ENCODE peak calls at places on chromosomes 1 and 21, in eight cellular contexts. N is substantia nigra, Z is hypothalamus, T is PC-9, G is fibroblast of the aortic adventitia, V is HuH-7.5, X is iris pigment epithelial cell, C is NCI-H1092. M is an unnamed sample.

GRCh38 chr1:212285685-212286436 is 651 bp downstream of the PPP2R5A start:
- DNase-seq in N (no peak), Z (peak), T (peak), G (peak), V (peak), X (peak), C (peak), M (peak)

GRCh38 chr1:41919764-41920397 is 1.2 kb upstream of the HIVEP3 start:
- DNase-seq in N (no peak), Z (no peak), T (peak), G (no peak), V (no peak), X (peak), C (peak), M (peak)

GRCh38 chr1:87864676-87865075 is 536.0 kb downstream of the LMO4 start:
- DNase-seq in N (no peak), Z (no peak), T (no peak), G (no peak), V (no peak), X (no peak), C (no peak), M (no peak)

GRCh38 chr1:100362821-100363466 is 10.6 kb downstream of the CDC14A start:
- DNase-seq in N (no peak), Z (no peak), T (no peak), G (no peak), V (no peak), X (no peak), C (no peak), M (no peak)

GRCh38 chr21:39387461-39388037 is 38.7 kb upstream of the HMGN1 start:
- DNase-seq in N (peak), Z (peak), T (peak), G (peak), V (peak), X (peak), C (peak), M (peak)

GRCh38 chr1:228933753-228934152 is 198.5 kb downstream of the RHOU start:
- DNase-seq in N (no peak), Z (no peak), T (no peak), G (no peak), V (no peak), X (no peak), C (no peak), M (no peak)

GRCh38 chr1:164794310-164794709 is 235.3 kb downstream of the PBX1 start:
- DNase-seq in N (no peak), Z (no peak), T (peak), G (peak), V (no peak), X (peak), C (no peak), M (no peak)

GRCh38 chr21:30194701-30195299 is 21.1 kb downstream of the CLDN8 start:
- DNase-seq in N (no peak), Z (no peak), T (no peak), G (peak), V (no peak), X (peak), C (peak), M (no peak)

GRCh38 chr1:241253491-241253890 is 103.5 kb downstream of the RGS7 start:
- DNase-seq in N (no peak), Z (no peak), T (no peak), G (peak), V (no peak), X (peak), C (no peak), M (no peak)

GRCh38 chr1:56330400-56331026 is 248.8 kb downstream of the PLPP3 start:
- DNase-seq in N (no peak), Z (no peak), T (no peak), G (peak), V (no peak), X (peak), C (no peak), M (no peak)

GRCh38 chr1:160376525-160377131 is 9.8 kb downstream of the NHLH1 start:
- DNase-seq in N (no peak), Z (no peak), T (peak), G (peak), V (peak), X (peak), C (peak), M (peak)

GRCh38 chr1:201506092-201506491 is 831 bp downstream of the CSRP1 start:
- DNase-seq in N (no peak), Z (no peak), T (no peak), G (peak), V (no peak), X (no peak), C (peak), M (peak)

GRCh38 chr1:174407705-174408104 is 40.1 kb upstream of the GPR52 start:
- DNase-seq in N (no peak), Z (no peak), T (no peak), G (no peak), V (no peak), X (no peak), C (no peak), M (no peak)

GRCh38 chr1:21534674-21535378 is 25.6 kb downstream of the ALPL start:
- DNase-seq in N (no peak), Z (no peak), T (peak), G (peak), V (peak), X (peak), C (peak), M (no peak)

M was measured in caudate nucleus.